ENCODE peak calls at places on chromosomes 1 and 21, in five cellular contexts. One of them, this sample, is unnamed.

GRCh38 chr1:173245892-173246291 is 38.8 kb upstream of the TNFSF4 start:
- DNase-seq in foreskin fibroblast: no peak
- DNase-seq in breast epithelium: no peak
- DNase-seq in choroid plexus epithelial cell: no peak
- DNase-seq in sigmoid colon: no peak
- DNase-seq in this sample: no peak

GRCh38 chr21:31878831-31879230 is 6.0 kb downstream of the HUNK start:
- DNase-seq in foreskin fibroblast: no peak
- DNase-seq in breast epithelium: no peak
- DNase-seq in choroid plexus epithelial cell: no peak
- DNase-seq in sigmoid colon: no peak
- DNase-seq in this sample: no peak

GRCh38 chr1:35640380-35641232 is 720 bp downstream of the PSMB2 start:
- DNase-seq in foreskin fibroblast: no peak
- DNase-seq in breast epithelium: no peak
- DNase-seq in choroid plexus epithelial cell: no peak
- DNase-seq in sigmoid colon: no peak
- DNase-seq in this sample: no peak

GRCh38 chr1:44693159-44693558 is 18.6 kb downstream of the ARMH1 start:
- DNase-seq in foreskin fibroblast: no peak
- DNase-seq in breast epithelium: no peak
- DNase-seq in choroid plexus epithelial cell: no peak
- DNase-seq in sigmoid colon: no peak
- DNase-seq in this sample: no peak

GRCh38 chr1:54493608-54494007 is 54.4 kb upstream of the ACOT11 start:
- DNase-seq in foreskin fibroblast: peak; percentile 46
- DNase-seq in breast epithelium: no peak
- DNase-seq in choroid plexus epithelial cell: peak; percentile 34
- DNase-seq in sigmoid colon: no peak
- DNase-seq in this sample: no peak

GRCh38 chr21:39016740-39017315 is 166.4 kb downstream of the PSMG1 start:
- DNase-seq in foreskin fibroblast: peak; percentile 59
- DNase-seq in breast epithelium: no peak
- DNase-seq in choroid plexus epithelial cell: peak; percentile 78
- DNase-seq in sigmoid colon: no peak
- DNase-seq in this sample: peak; percentile 19

GRCh38 chr1:115402753-115403184 is 64.7 kb upstream of the NGF start:
- DNase-seq in foreskin fibroblast: peak; percentile 28
- DNase-seq in breast epithelium: no peak
- DNase-seq in choroid plexus epithelial cell: peak; percentile 58
- DNase-seq in sigmoid colon: no peak
- DNase-seq in this sample: no peak

GRCh38 chr1:200034821-200035396 is 7.4 kb downstream of the NR5A2 start:
- DNase-seq in foreskin fibroblast: peak; percentile 86
- DNase-seq in breast epithelium: no peak
- DNase-seq in choroid plexus epithelial cell: no peak
- DNase-seq in sigmoid colon: no peak
- DNase-seq in this sample: no peak

GRCh38 chr1:51299185-51299584 is 31.2 kb downstream of the TTC39A start:
- DNase-seq in foreskin fibroblast: no peak
- DNase-seq in breast epithelium: peak; percentile 47
- DNase-seq in choroid plexus epithelial cell: no peak
- DNase-seq in sigmoid colon: no peak
- DNase-seq in this sample: no peak

GRCh38 chr1:119093721-119094120 is 46.7 kb downstream of the WARS2 start:
- DNase-seq in foreskin fibroblast: no peak
- DNase-seq in breast epithelium: no peak
- DNase-seq in choroid plexus epithelial cell: peak; percentile 49
- DNase-seq in sigmoid colon: no peak
- DNase-seq in this sample: no peak

GRCh38 chr1:223011230-223011856 is 131.7 kb downstream of the TLR5 start:
- DNase-seq in foreskin fibroblast: no peak
- DNase-seq in breast epithelium: no peak
- DNase-seq in choroid plexus epithelial cell: no peak
- DNase-seq in sigmoid colon: no peak
- DNase-seq in this sample: no peak

GRCh38 chr1:15342568-15342967 is 67.1 kb upstream of the EFHD2 start:
- DNase-seq in foreskin fibroblast: no peak
- DNase-seq in breast epithelium: no peak
- DNase-seq in choroid plexus epithelial cell: no peak
- DNase-seq in sigmoid colon: no peak
- DNase-seq in this sample: no peak

GRCh38 chr21:31592501-31592900 is 67.0 kb upstream of the SOD1 start:
- DNase-seq in foreskin fibroblast: no peak
- DNase-seq in breast epithelium: no peak
- DNase-seq in choroid plexus epithelial cell: no peak
- DNase-seq in sigmoid colon: no peak
- DNase-seq in this sample: no peak

GRCh38 chr1:177181631-177182291 is 11.0 kb downstream of the BRINP2 start:
- DNase-seq in foreskin fibroblast: peak; percentile 79
- DNase-seq in breast epithelium: no peak
- DNase-seq in choroid plexus epithelial cell: peak; percentile 50
- DNase-seq in sigmoid colon: peak; percentile 65
- DNase-seq in this sample: peak; percentile 20

DNA sequence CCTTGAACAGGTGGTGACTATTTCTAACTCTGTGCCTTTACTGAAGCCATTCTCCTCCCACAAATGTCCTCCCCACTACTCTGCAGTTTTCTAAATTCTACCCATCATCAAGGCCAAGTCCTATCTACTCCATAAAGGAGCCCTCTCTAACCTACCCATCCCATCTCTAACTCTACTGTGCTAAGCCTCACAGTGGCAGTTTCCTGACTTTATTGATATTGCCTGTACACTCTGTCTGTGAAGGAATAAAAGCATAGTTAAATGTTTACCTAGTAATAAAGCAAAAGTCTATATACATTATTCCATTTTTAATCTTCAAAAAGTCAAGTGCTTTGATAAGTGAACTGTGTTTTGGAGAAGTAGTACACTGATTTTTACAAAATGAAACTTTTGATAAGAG is 178.4 kb upstream of the HMCN1 start:
- DNase-seq in foreskin fibroblast: no peak
- DNase-seq in breast epithelium: no peak
- DNase-seq in choroid plexus epithelial cell: no peak
- DNase-seq in sigmoid colon: no peak
- DNase-seq in this sample: no peak
- TF ChIP-seq CTCF in foreskin fibroblast: no peak
- TF ChIP-seq CTCF in breast epithelium: no peak
- TF ChIP-seq CTCF in choroid plexus epithelial cell: no peak
- TF ChIP-seq CTCF in sigmoid colon: no peak
- TF ChIP-seq CTCF in this sample: no peak

DNA sequence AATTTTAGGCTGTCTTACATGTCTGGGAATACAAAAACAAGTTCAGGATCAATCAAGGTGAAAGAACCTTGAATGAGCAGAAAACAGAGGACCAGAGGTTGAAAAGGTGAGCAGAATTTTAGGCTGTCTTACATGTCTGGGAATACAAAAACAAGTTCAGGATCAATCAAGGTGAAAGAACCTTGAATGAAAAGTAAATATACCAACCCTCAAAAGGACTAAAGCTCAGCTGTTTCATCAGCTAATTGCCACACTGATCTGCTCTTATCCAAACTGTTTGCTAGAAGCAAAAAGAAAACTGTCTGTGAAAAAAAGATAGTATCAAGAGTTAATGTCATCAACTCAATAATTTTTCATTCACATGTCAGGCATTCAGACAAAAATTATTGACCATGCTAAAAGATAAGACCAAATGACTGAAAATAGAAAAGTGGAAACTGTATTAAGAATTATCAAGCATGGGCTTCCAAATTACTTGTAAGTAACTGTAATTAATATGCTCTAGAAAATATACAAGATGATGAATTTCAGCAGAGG is 69.2 kb downstream of the LTN1 start:
- DNase-seq in foreskin fibroblast: no peak
- DNase-seq in breast epithelium: no peak
- DNase-seq in choroid plexus epithelial cell: no peak
- DNase-seq in sigmoid colon: no peak
- DNase-seq in this sample: no peak
- H3K4me3 ChIP-seq in foreskin fibroblast: no peak overlapping the region
- H3K4me3 ChIP-seq in breast epithelium: no peak overlapping the region
- H3K4me3 ChIP-seq in choroid plexus epithelial cell: no peak overlapping the region
- H3K4me3 ChIP-seq in sigmoid colon: no peak overlapping the region
- H3K4me3 ChIP-seq in this sample: no peak overlapping the region

GRCh38 chr1:103265551-103265950 is 157.2 kb upstream of the COL11A1 start:
- DNase-seq in foreskin fibroblast: peak; percentile 41
- DNase-seq in breast epithelium: no peak
- DNase-seq in choroid plexus epithelial cell: peak; percentile 64
- DNase-seq in sigmoid colon: no peak
- DNase-seq in this sample: no peak

GRCh38 chr1:103273106-103273505 is 164.8 kb upstream of the COL11A1 start:
- DNase-seq in foreskin fibroblast: no peak
- DNase-seq in breast epithelium: no peak
- DNase-seq in choroid plexus epithelial cell: no peak
- DNase-seq in sigmoid colon: no peak
- DNase-seq in this sample: no peak

GRCh38 chr1:103267271-103267670 is 158.9 kb upstream of the COL11A1 start:
- DNase-seq in foreskin fibroblast: peak; percentile 35
- DNase-seq in breast epithelium: no peak
- DNase-seq in choroid plexus epithelial cell: peak; percentile 68
- DNase-seq in sigmoid colon: no peak
- DNase-seq in this sample: no peak

GRCh38 chr1:103266036-103266435 is 157.7 kb upstream of the COL11A1 start:
- DNase-seq in foreskin fibroblast: peak; percentile 51
- DNase-seq in breast epithelium: no peak
- DNase-seq in choroid plexus epithelial cell: peak; percentile 89
- DNase-seq in sigmoid colon: no peak
- DNase-seq in this sample: no peak

DNA sequence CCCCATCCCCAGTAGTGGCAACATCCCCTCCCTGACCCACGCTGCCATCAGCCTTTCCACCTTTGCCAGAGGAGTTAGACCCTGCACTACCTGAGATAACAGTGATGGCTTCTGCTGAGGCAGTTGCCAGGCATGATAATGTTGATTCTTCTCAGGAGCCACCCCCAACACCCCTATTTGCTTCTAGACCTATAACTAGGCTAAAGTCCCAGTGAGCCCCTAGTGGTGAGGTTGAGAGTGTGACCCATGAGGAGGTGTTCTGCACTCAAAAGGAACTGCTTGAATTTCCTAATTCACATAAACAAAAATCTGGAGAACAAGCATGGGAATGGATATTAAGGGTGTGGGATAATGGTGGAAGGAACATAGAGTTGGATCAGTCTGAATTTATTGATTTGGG is 159.6 kb upstream of the COL11A1 start:
- DNase-seq in foreskin fibroblast: no peak
- DNase-seq in breast epithelium: no peak
- DNase-seq in choroid plexus epithelial cell: peak; percentile 31
- DNase-seq in sigmoid colon: no peak
- DNase-seq in this sample: no peak
- TF ChIP-seq CTCF in foreskin fibroblast: no peak
- TF ChIP-seq CTCF in breast epithelium: no peak
- TF ChIP-seq CTCF in choroid plexus epithelial cell: peak; percentile 51
- TF ChIP-seq CTCF in sigmoid colon: no peak
- TF ChIP-seq CTCF in this sample: peak; percentile 26

DNA sequence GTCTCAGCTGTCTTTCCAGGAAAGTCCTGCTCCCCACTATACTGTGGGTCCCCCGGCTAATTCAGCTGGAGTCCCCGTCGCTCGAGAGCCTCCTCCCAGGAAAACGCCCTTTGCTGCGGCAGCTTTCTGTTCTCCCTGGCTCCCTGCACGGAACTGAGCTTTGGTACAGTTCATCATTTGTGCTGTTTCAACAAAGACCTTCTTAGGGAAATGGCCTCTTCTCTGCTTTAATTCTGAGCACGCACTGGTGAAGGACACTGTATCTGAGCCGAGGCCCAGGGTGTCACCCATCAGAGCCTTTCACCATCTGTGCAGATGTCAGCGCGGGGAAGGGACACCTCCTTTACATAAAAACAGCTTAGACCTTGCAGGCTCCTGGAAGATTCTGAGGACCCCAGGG is 13.5 kb upstream of the PEX10 start:
- DNase-seq in foreskin fibroblast: no peak
- DNase-seq in breast epithelium: no peak
- DNase-seq in choroid plexus epithelial cell: no peak
- DNase-seq in sigmoid colon: no peak
- DNase-seq in this sample: no peak
- H3K4me3 ChIP-seq in foreskin fibroblast: no peak overlapping the region
- H3K4me3 ChIP-seq in breast epithelium: no peak overlapping the region
- H3K4me3 ChIP-seq in choroid plexus epithelial cell: no peak overlapping the region
- H3K4me3 ChIP-seq in sigmoid colon: no peak overlapping the region
- H3K4me3 ChIP-seq in this sample: no peak overlapping the region